ENCODE peak calls at places on chromosomes 1 and 21, in eight cellular contexts. W, L, I, A, U, D, S and O are unnamed samples.
A peak's percentile ranks its signal among the peaks of the same experiment; 100 is the strongest.

GRCh38 chr21:29555601-29556000 is 256.9 kb downstream of the BACH1 start:
- DNase-seq in W (no peak), L (no peak), I (no peak), A (no peak), U (no peak), D (no peak), S (no peak), O (no peak)

GRCh38 chr21:32770514-32771133 is 931 bp downstream of the PAXBP1 start:
- DNase-seq in W (no peak), L (peak; percentile 35), I (peak; percentile 48), A (no peak), U (no peak), D (no peak), S (no peak), O (no peak)

GRCh38 chr1:1272341-1273151 is 1.1 kb downstream of the UBE2J2 start:
- DNase-seq in W (no peak), L (peak; percentile 46), I (no peak), A (peak; percentile 65), U (no peak), D (no peak), S (no peak), O (peak; percentile 87)

GRCh38 chr1:247165674-247166073 is 6.1 kb downstream of the ZNF124 start:
- DNase-seq in W (no peak), L (no peak), I (no peak), A (no peak), U (no peak), D (no peak), S (no peak), O (no peak)

GRCh38 chr1:172851077-172851476 is 192.2 kb downstream of the FASLG start:
- DNase-seq in W (peak; percentile 41), L (no peak), I (no peak), A (no peak), U (no peak), D (no peak), S (no peak), O (no peak)

GRCh38 chr1:174114788-174115448 is 44.4 kb upstream of the RABGAP1L start:
- DNase-seq in W (peak; percentile 89), L (peak; percentile 62), I (no peak), A (no peak), U (no peak), D (no peak), S (no peak), O (no peak)

GRCh38 chr1:60709426-60709825 is 372.9 kb upstream of the NFIA start:
- DNase-seq in W (no peak), L (no peak), I (no peak), A (no peak), U (no peak), D (no peak), S (no peak), O (no peak)

GRCh38 chr21:22927469-22927868 is 1929.3 kb downstream of the NCAM2 start:
- DNase-seq in W (no peak), L (no peak), I (no peak), A (no peak), U (no peak), D (no peak), S (no peak), O (no peak)

GRCh38 chr1:42480921-42481320 is 17.8 kb downstream of the CCDC30 start:
- DNase-seq in W (no peak), L (no peak), I (no peak), A (no peak), U (no peak), D (no peak), S (no peak), O (no peak)

GRCh38 chr1:100566300-100566699 is 28.4 kb downstream of the GPR88 start:
- DNase-seq in W (no peak), L (no peak), I (no peak), A (no peak), U (no peak), D (no peak), S (no peak), O (no peak)

GRCh38 chr1:109208847-109209463 is 4.8 kb upstream of the SARS1 start:
- DNase-seq in W (no peak), L (no peak), I (no peak), A (no peak), U (no peak), D (no peak), S (no peak), O (no peak)

GRCh38 chr1:41236781-41237180 is 5.3 kb downstream of the SCMH1 start:
- DNase-seq in W (no peak), L (no peak), I (no peak), A (no peak), U (no peak), D (no peak), S (no peak), O (no peak)

GRCh38 chr1:171644805-171645483 is 7.5 kb downstream of the MYOC start:
- DNase-seq in W (peak; percentile 98), L (peak; percentile 91), I (peak; percentile 91), A (peak; percentile 64), U (peak; percentile 76), D (peak; percentile 81), S (peak; percentile 76), O (peak; percentile 38)

GRCh38 chr1:30787856-30788495 is 30.4 kb upstream of the LAPTM5 start:
- DNase-seq in W (no peak), L (no peak), I (no peak), A (peak; percentile 30), U (no peak), D (no peak), S (no peak), O (no peak)

GRCh38 chr1:154155282-154155681 is 409 bp upstream of the NUP210L start:
- DNase-seq in W (peak; percentile 23), L (no peak), I (peak; percentile 39), A (peak; percentile 53), U (no peak), D (no peak), S (no peak), O (no peak)

GRCh38 chr1:11685210-11685752 is 4.3 kb upstream of the MAD2L2 start:
- DNase-seq in W (no peak), L (no peak), I (no peak), A (no peak), U (no peak), D (no peak), S (no peak), O (no peak)
- H3K27ac ChIP-seq in W (peak overlapping the region; percentile 97), L (no peak overlapping the region), I (no peak overlapping the region), A (no peak overlapping the region), U (no peak overlapping the region), D (no peak overlapping the region), S (no peak overlapping the region), O (no peak overlapping the region)

DNA sequence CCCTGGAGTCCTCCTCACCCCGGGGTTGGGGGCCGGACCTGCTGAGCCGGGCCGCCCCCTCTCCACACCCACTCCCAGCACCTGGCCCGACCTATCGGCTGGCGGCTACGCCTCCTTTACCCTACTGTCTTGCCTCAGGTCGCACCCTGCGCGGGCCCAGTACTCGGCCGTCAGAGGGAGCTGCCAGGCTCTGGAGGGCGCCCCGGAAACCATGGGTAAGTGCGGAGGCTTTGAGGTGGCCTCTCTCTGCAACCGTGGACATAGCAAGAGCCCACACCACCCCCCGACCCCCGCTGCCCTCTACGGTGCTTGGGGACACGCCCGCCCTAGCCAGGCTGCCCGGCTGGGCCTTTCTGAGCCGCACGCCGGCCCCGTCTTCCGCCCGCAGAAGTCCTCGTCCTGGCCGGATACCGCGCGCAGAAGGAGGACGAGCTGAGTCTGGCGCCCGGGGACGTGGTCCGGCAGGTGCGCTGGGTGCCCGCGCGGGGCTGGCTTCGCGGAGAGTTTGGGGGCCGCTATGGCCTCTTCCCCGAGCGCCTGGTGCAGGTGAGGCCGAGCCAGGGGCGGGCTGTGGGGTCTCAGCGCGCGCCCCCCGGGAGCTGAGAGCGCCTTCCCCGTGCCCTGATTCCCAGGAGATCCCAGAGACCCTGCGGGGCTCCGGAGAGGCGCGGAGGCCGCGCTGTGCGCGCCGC is at the start of gene SH3D21:
- DNase-seq in W (peak; percentile 92), L (peak; percentile 42), I (peak; percentile 68), A (peak; percentile 81), U (peak; percentile 50), D (peak; percentile 73), S (peak; percentile 78), O (peak; percentile 88)
- TF ChIP-seq CTCF in W (peak; percentile 8), L (no peak), I (no peak), A (peak; percentile 16), U (peak; percentile 20), D (no peak), S (no peak), O (peak; percentile 17)

GRCh38 chr1:32250893-32251716 is at the start of gene LCK:
- DNase-seq in W (peak; percentile 36), L (no peak), I (no peak), A (no peak), U (no peak), D (no peak), S (no peak), O (peak; percentile 76)

GRCh38 chr1:32247983-32248889 is 1.2 kb downstream of the FAM167B start:
- DNase-seq in W (peak; percentile 95), L (peak; percentile 86), I (peak; percentile 93), A (peak; percentile 92), U (peak; percentile 88), D (peak; percentile 89), S (peak; percentile 96), O (peak; percentile 89)

GRCh38 chr1:32247452-32247851 is 430 bp downstream of the FAM167B start:
- DNase-seq in W (no peak), L (no peak), I (no peak), A (no peak), U (no peak), D (peak; percentile 59), S (peak; percentile 60), O (no peak)

GRCh38 chr1:32249831-32250525 is 1.1 kb upstream of the LCK start:
- DNase-seq in W (no peak), L (peak; percentile 97), I (no peak), A (no peak), U (peak; percentile 78), D (peak; percentile 72), S (no peak), O (no peak)

GRCh38 chr1:32246888-32247273 is at the start of gene FAM167B:
- DNase-seq in W (no peak), L (no peak), I (peak; percentile 42), A (no peak), U (peak; percentile 74), D (peak; percentile 66), S (no peak), O (no peak)
- H3K27ac ChIP-seq in W (no peak within 1 kb of the TSS), L (peak within 1 kb of the TSS; percentile 99), I (peak within 1 kb of the TSS; percentile 52), A (peak within 1 kb of the TSS; percentile 81), U (peak within 1 kb of the TSS; percentile 54), D (peak within 1 kb of the TSS; percentile 53), S (no peak within 1 kb of the TSS), O (peak within 1 kb of the TSS; percentile 66)

GRCh38 chr1:235465066-235465465 is 39.2 kb downstream of the B3GALNT2 start:
- DNase-seq in W (no peak), L (no peak), I (no peak), A (no peak), U (no peak), D (no peak), S (no peak), O (no peak)

GRCh38 chr1:235468009-235468408 is 36.2 kb downstream of the B3GALNT2 start:
- DNase-seq in W (no peak), L (no peak), I (no peak), A (no peak), U (no peak), D (no peak), S (no peak), O (no peak)

GRCh38 chr1:235473808-235474207 is 30.4 kb downstream of the B3GALNT2 start:
- DNase-seq in W (no peak), L (no peak), I (no peak), A (no peak), U (no peak), D (no peak), S (no peak), O (no peak)

GRCh38 chr1:235470741-235471439 is 33.4 kb downstream of the B3GALNT2 start:
- DNase-seq in W (no peak), L (no peak), I (no peak), A (no peak), U (no peak), D (no peak), S (no peak), O (no peak)

GRCh38 chr1:235468970-235469369 is 35.3 kb downstream of the B3GALNT2 start:
- DNase-seq in W (no peak), L (no peak), I (no peak), A (no peak), U (no peak), D (no peak), S (no peak), O (no peak)
- TF ChIP-seq CTCF in W (no peak), L (no peak), I (no peak), A (no peak), U (no peak), D (no peak), S (no peak), O (no peak)